ENCODE peak calls at places on chromosome 7, in nine cellular contexts. F, U, V, W, Y, L, R, G and K are unnamed samples.
A peak's percentile ranks its signal among the peaks of the same experiment; 100 is the strongest.

GRCh38 chr7:87624628-87625027 is 3.6 kb upstream of the RUNDC3B start:
- DNase-seq in F (no peak), U (no peak), V (no peak), W (no peak), Y (no peak), L (peak; percentile 40), R (no peak), G (no peak), K (no peak)

GRCh38 chr7:70390251-70390650 is 741.7 kb upstream of the GALNT17 start:
- DNase-seq in F (no peak), U (no peak), V (peak; percentile 26), W (no peak), Y (no peak), L (no peak), R (no peak), G (no peak), K (no peak)

GRCh38 chr7:70498633-70499032 is 633.3 kb upstream of the GALNT17 start:
- DNase-seq in F (no peak), U (no peak), V (no peak), W (no peak), Y (no peak), L (no peak), R (no peak), G (no peak), K (no peak)

GRCh38 chr7:7857143-7857583 is 111.4 kb upstream of the GLCCI1 start:
- DNase-seq in F (no peak), U (no peak), V (no peak), W (no peak), Y (peak; percentile 35), L (no peak), R (no peak), G (no peak), K (no peak)

GRCh38 chr7:37684927-37685326 is 1.4 kb downstream of the GPR141 start:
- DNase-seq in F (no peak), U (no peak), V (no peak), W (no peak), Y (no peak), L (no peak), R (no peak), G (no peak), K (no peak)

GRCh38 chr7:22980422-22980821 is 33.5 kb downstream of the HYCC1 start:
- DNase-seq in F (no peak), U (no peak), V (peak; percentile 55), W (peak; percentile 42), Y (no peak), L (no peak), R (peak; percentile 76), G (no peak), K (no peak)

GRCh38 chr7:14717711-14718304 is 184.7 kb downstream of the DGKB start:
- DNase-seq in F (no peak), U (peak; percentile 41), V (peak; percentile 34), W (no peak), Y (no peak), L (peak; percentile 56), R (peak; percentile 15), G (no peak), K (no peak)

GRCh38 chr7:155477469-155477868 is 19.5 kb downstream of the EN2 start:
- DNase-seq in F (no peak), U (no peak), V (no peak), W (no peak), Y (no peak), L (no peak), R (no peak), G (no peak), K (no peak)

GRCh38 chr7:116953727-116954442 is 584 bp downstream of the ST7 start:
- DNase-seq in F (no peak), U (peak; percentile 89), V (peak; percentile 90), W (peak; percentile 49), Y (no peak), L (peak; percentile 83), R (peak; percentile 87), G (peak; percentile 56), K (peak; percentile 57)

GRCh38 chr7:37289781-37290180 is 158.9 kb downstream of the ELMO1 start:
- DNase-seq in F (no peak), U (no peak), V (no peak), W (no peak), Y (no peak), L (no peak), R (no peak), G (no peak), K (no peak)

GRCh38 chr7:146216371-146217041 is 99.9 kb downstream of the CNTNAP2 start:
- DNase-seq in F (no peak), U (no peak), V (no peak), W (no peak), Y (no peak), L (peak; percentile 11), R (no peak), G (no peak), K (no peak)

GRCh38 chr7:79352323-79352722 is 101.1 kb downstream of the MAGI2 start:
- DNase-seq in F (no peak), U (no peak), V (no peak), W (no peak), Y (no peak), L (no peak), R (no peak), G (no peak), K (no peak)

GRCh38 chr7:106138776-106139175 is 26.7 kb upstream of the SYPL1 start:
- DNase-seq in F (no peak), U (no peak), V (no peak), W (no peak), Y (no peak), L (no peak), R (no peak), G (no peak), K (no peak)

GRCh38 chr7:44858161-44858560 is 10.3 kb upstream of the H2AZ2 start:
- DNase-seq in F (no peak), U (no peak), V (no peak), W (no peak), Y (peak; percentile 9), L (no peak), R (no peak), G (no peak), K (no peak)

GRCh38 chr7:55975944-55976633 is 11.7 kb downstream of the NIPSNAP2 start:
- DNase-seq in F (no peak), U (no peak), V (no peak), W (no peak), Y (no peak), L (no peak), R (no peak), G (no peak), K (no peak)